ENCODE peak calls at places on chromosomes 1 and 21, in eight cellular contexts. B, K, J, N, Y, Z, O and H are unnamed samples.

GRCh38 chr1:94319319-94320180 is 82.2 kb upstream of the ARHGAP29 start:
- DNase-seq in B (no peak), K (no peak), J (no peak), N (no peak), Y (no peak), Z (no peak), O (no peak), H (no peak)

GRCh38 chr1:225209153-225209552 is 218.7 kb downstream of the LBR start:
- DNase-seq in B (no peak), K (no peak), J (no peak), N (no peak), Y (no peak), Z (no peak), O (no peak), H (no peak)

GRCh38 chr1:210330279-210330866 is 1.7 kb downstream of the HHAT start:
- DNase-seq in B (no peak), K (no peak), J (no peak), N (no peak), Y (no peak), Z (no peak), O (no peak), H (no peak)

GRCh38 chr1:164510435-164510834 is 48.5 kb upstream of the PBX1 start:
- DNase-seq in B (no peak), K (no peak), J (no peak), N (no peak), Y (no peak), Z (peak), O (no peak), H (no peak)

GRCh38 chr1:3900969-3901529 is 977 bp upstream of the C1orf174 start:
- DNase-seq in B (peak), K (peak), J (peak), N (peak), Y (peak), Z (peak), O (peak), H (peak)

GRCh38 chr1:75170981-75171380 is 36.8 kb downstream of the LHX8 start:
- DNase-seq in B (no peak), K (no peak), J (no peak), N (no peak), Y (no peak), Z (no peak), O (no peak), H (no peak)

GRCh38 chr21:40841524-40842196 is 5.3 kb downstream of the DSCAM start:
- DNase-seq in B (no peak), K (no peak), J (no peak), N (peak), Y (no peak), Z (peak), O (peak), H (peak)

GRCh38 chr1:14599173-14599754 is 779 bp downstream of the KAZN start:
- DNase-seq in B (no peak), K (peak), J (peak), N (no peak), Y (no peak), Z (peak), O (no peak), H (no peak)

GRCh38 chr1:208437416-208437815 is 193.2 kb upstream of the PLXNA2 start:
- DNase-seq in B (no peak), K (no peak), J (no peak), N (no peak), Y (no peak), Z (no peak), O (no peak), H (no peak)

GRCh38 chr21:33229776-33230517 is at the start of gene IFNAR2:
- DNase-seq in B (no peak), K (peak), J (peak), N (peak), Y (peak), Z (peak), O (peak), H (peak)

GRCh38 chr1:36155560-36156328 is at the start of gene MAP7D1:
- DNase-seq in B (no peak), K (peak), J (peak), N (peak), Y (no peak), Z (peak), O (peak), H (peak)

GRCh38 chr1:231584117-231584516 is 42.5 kb upstream of the DISC1 start:
- DNase-seq in B (peak), K (no peak), J (no peak), N (peak), Y (peak), Z (no peak), O (no peak), H (no peak)

GRCh38 chr1:108079550-108079949 is 114.6 kb upstream of the VAV3 start:
- DNase-seq in B (no peak), K (no peak), J (peak), N (no peak), Y (no peak), Z (peak), O (no peak), H (peak)

GRCh38 chr1:175072131-175072941 is 4.7 kb downstream of the TNN start:
- DNase-seq in B (no peak), K (peak), J (no peak), N (peak), Y (no peak), Z (peak), O (no peak), H (no peak)

GRCh38 chr1:7680791-7681165 is 90.3 kb upstream of the VAMP3 start:
- DNase-seq in B (no peak), K (no peak), J (no peak), N (no peak), Y (no peak), Z (peak), O (no peak), H (no peak)

GRCh38 chr1:100440075-100440809 is 87.9 kb downstream of the CDC14A start:
- DNase-seq in B (no peak), K (no peak), J (peak), N (no peak), Y (no peak), Z (no peak), O (peak), H (no peak)

GRCh38 chr1:26607191-26607590 is 77.6 kb downstream of the RPS6KA1 start:
- DNase-seq in B (no peak), K (no peak), J (no peak), N (peak), Y (no peak), Z (no peak), O (no peak), H (no peak)

GRCh38 chr1:188904201-188904600 is 1573.5 kb downstream of the BRINP3 start:
- DNase-seq in B (no peak), K (no peak), J (no peak), N (no peak), Y (no peak), Z (peak), O (no peak), H (no peak)

DNA sequence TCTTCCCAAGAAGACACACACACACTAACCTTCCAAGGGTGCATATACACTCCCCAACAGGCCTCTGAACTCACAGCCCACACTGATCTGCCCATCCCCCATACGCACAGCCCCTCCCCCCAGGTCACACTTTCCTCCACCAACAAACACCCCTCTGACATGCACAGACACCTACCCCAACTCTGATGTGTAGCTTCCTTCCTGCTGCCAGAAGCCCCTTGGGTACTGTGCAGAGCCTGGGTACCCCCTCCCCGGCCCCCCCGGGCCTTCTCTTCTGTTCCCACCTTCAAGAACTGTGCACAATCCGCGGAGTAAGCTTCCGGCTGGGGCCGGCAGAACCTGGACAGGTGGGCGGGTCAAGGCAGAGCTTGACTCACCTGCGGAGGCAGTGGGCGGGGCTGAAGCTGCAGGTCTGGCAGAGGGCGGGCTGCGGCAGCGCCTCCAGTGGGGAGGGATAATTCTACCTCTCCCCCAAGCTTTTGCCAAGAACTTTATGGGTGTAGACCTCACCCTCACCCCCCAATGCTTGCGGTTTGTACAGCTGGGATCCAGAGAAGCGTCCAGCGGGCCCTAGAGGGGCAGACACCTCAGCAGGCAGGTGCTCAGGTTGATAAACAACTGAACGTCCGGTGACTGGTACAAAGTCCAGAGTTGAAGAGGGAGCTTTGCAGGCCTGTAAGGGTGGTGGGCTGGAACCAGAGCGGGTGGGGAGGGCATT is at the start of gene C1orf210:
- DNase-seq in B (no peak), K (no peak), J (peak), N (no peak), Y (peak), Z (peak), O (peak), H (peak)
- TF ChIP-seq POLR2AphosphoS5 in B (no peak), K (no peak), J (no peak), N (no peak), Y (peak), Z (peak), O (no peak), H (no peak)

DNA sequence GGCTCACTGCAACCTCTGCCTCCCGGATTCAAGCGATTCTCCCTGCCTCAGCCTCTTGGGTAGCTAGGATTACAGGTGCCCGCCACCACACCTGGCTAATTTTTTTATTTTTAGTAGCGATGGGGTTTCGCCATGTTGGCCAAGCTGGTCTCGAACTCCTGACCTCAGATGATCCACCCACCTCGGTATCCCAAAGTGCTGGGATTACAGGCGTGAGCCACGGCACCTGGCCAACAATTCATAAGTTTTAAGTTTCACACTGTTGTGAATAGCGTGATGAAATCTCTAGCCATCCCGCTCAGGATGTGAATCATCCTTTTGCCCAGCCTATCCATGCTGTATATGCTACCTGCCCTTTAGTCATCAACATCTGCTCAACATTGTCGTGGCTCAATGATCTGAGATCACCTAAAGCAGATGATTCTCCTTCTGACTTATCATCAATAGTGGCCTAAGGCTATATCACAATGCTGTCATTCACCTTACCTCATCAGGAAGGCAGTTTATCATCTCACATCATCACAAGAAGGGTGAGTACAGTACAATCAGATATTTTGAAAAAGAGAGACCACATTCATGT is 2.6 kb downstream of the PFDN2 start:
- DNase-seq in B (peak), K (no peak), J (no peak), N (peak), Y (peak), Z (no peak), O (no peak), H (no peak)
- TF ChIP-seq POLR2AphosphoS5 in B (no peak), K (no peak), J (no peak), N (no peak), Y (peak), Z (no peak), O (no peak), H (no peak)

GRCh38 chr21:46443910-46444309 is 14.8 kb upstream of the DIP2A start:
- DNase-seq in B (no peak), K (no peak), J (no peak), N (no peak), Y (no peak), Z (no peak), O (no peak), H (no peak)
- TF ChIP-seq POLR2AphosphoS5 in B (no peak), K (no peak), J (no peak), N (no peak), Y (no peak), Z (no peak), O (no peak), H (no peak)

GRCh38 chr21:45420061-45420521 is 15.1 kb downstream of the COL18A1 start:
- DNase-seq in B (no peak), K (no peak), J (no peak), N (no peak), Y (no peak), Z (no peak), O (peak), H (peak)

GRCh38 chr21:45417951-45418300 is 13.0 kb downstream of the COL18A1 start:
- DNase-seq in B (no peak), K (no peak), J (no peak), N (no peak), Y (no peak), Z (no peak), O (no peak), H (no peak)

GRCh38 chr21:45419162-45419561 is 14.2 kb downstream of the COL18A1 start:
- DNase-seq in B (no peak), K (no peak), J (no peak), N (no peak), Y (no peak), Z (no peak), O (no peak), H (peak)

GRCh38 chr21:45417256-45417950 is 12.4 kb downstream of the COL18A1 start:
- DNase-seq in B (no peak), K (no peak), J (no peak), N (no peak), Y (no peak), Z (no peak), O (no peak), H (peak)

GRCh38 chr21:45418301-45419071 is 13.5 kb downstream of the COL18A1 start:
- DNase-seq in B (no peak), K (no peak), J (no peak), N (no peak), Y (no peak), Z (no peak), O (no peak), H (peak)
- TF ChIP-seq POLR2AphosphoS5 in B (no peak), K (no peak), J (no peak), N (no peak), Y (no peak), Z (no peak), O (no peak), H (no peak)

GRCh38 chr1:53838654-53838974 is 518 bp upstream of the NDC1 start:
- DNase-seq in B (no peak), K (no peak), J (no peak), N (no peak), Y (no peak), Z (no peak), O (no peak), H (no peak)

GRCh38 chr1:53835491-53835890 is 2.6 kb downstream of the NDC1 start:
- DNase-seq in B (no peak), K (no peak), J (no peak), N (no peak), Y (no peak), Z (no peak), O (no peak), H (no peak)

GRCh38 chr1:53842347-53842746 is 4.3 kb upstream of the NDC1 start:
- DNase-seq in B (no peak), K (no peak), J (no peak), N (no peak), Y (no peak), Z (no peak), O (no peak), H (no peak)

GRCh38 chr1:53834776-53835175 is 3.3 kb downstream of the NDC1 start:
- DNase-seq in B (no peak), K (no peak), J (no peak), N (no peak), Y (no peak), Z (no peak), O (no peak), H (no peak)

GRCh38 chr1:53837924-53838653 is at the start of gene NDC1:
- DNase-seq in B (peak), K (peak), J (peak), N (peak), Y (peak), Z (peak), O (peak), H (peak)
- TF ChIP-seq POLR2AphosphoS5 in B (peak), K (peak), J (peak), N (peak), Y (peak), Z (peak), O (peak), H (peak)

GRCh38 chr1:201023517-201023902 is at the start of gene KIF21B:
- DNase-seq in B (no peak), K (peak), J (peak), N (peak), Y (no peak), Z (peak), O (peak), H (peak)
- TF ChIP-seq POLR2AphosphoS5 in B (no peak), K (no peak), J (no peak), N (no peak), Y (peak), Z (peak), O (no peak), H (peak)

GRCh38 chr1:112674986-112675727 is 698 bp downstream of the MOV10 start:
- DNase-seq in B (no peak), K (peak), J (peak), N (no peak), Y (no peak), Z (peak), O (no peak), H (peak)
- TF ChIP-seq POLR2AphosphoS5 in B (no peak), K (no peak), J (peak), N (no peak), Y (no peak), Z (no peak), O (no peak), H (no peak)

GRCh38 chr1:162206749-162207635 is 137.5 kb downstream of the NOS1AP start:
- DNase-seq in B (no peak), K (no peak), J (no peak), N (no peak), Y (no peak), Z (peak), O (peak), H (no peak)
- TF ChIP-seq POLR2AphosphoS5 in B (peak), K (no peak), J (no peak), N (no peak), Y (no peak), Z (no peak), O (no peak), H (no peak)

DNA sequence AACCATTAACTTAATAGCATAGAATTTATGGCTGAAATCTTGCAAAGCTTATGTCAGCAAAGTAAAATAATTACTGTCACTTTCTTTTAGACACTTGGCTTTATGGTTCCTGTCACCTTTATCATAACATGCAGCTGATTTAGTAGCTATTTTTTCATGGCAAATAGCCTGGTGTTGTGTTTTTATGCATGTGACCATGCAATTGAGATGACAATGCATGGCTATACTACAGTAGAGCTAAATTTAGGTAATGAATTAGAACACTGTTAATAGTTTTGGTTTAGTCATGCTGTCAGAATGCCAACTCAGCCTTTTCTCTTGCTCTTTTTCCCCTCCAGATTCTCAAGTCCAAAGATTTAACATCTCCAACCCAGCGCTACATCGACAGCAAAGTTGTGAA is 88.6 kb downstream of the TGFB2 start:
- DNase-seq in B (no peak), K (no peak), J (no peak), N (no peak), Y (no peak), Z (no peak), O (no peak), H (no peak)
- TF ChIP-seq POLR2AphosphoS5 in B (no peak), K (no peak), J (no peak), N (no peak), Y (no peak), Z (no peak), O (no peak), H (no peak)

DNA sequence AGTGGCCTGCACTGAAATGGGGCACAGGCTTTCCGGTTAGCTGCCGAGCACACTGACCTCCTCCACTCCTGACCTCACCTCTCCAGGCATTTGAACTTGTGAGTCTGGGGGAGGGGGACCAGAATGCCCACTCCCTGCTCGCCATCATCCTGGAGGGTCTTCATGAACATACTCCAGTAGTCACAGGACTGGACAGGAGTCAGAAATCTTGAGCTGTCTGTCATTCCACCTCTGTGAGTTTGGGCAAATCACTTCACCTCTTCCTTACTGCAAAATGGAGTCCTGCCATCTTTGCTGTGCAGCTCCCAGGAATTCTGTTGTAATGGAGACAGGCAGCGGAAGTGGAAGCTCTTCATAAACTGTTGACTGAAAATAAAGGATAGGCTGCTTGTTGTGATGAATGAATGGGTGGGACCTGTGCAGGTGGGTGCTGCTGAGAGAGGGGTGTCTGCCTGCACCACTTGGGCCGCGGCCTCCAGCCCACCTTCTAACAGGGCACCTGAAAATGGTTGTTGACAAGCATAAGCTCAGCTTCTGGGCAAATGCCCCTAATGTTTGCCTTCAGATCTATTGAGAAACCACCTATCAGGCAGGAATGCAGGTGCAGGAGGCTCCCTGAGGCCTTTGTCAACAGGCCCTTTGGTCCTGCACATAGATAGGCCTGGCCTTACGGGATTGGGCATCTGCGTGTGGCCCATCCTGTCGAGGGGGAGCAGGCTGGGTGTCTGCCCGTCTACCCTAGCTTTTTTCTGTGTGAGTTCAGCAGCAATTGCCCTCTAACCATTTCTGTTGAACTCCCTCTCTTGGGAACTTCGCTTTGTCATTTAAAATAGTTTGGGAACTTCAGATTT is 321.0 kb downstream of the RPS6KC1 start:
- DNase-seq in B (no peak), K (no peak), J (no peak), N (no peak), Y (no peak), Z (peak), O (no peak), H (no peak)
- TF ChIP-seq POLR2AphosphoS5 in B (no peak), K (no peak), J (no peak), N (no peak), Y (no peak), Z (no peak), O (no peak), H (no peak)